ENCODE peak calls at places on chromosomes 16 and 17, in eight cellular contexts. C is heart left ventricle, I is GM12892, H is lower leg skin, Q is transverse colon, W is stomach, M is ovary, A is A549. U is an unnamed sample.

GRCh38 chr17:8695916-8696415 is 48.7 kb downstream of the CCDC42 start:
- DNase-seq in W (no peak), C (no peak), I (no peak), A (no peak), M (no peak), Q (no peak), H (no peak), U (no peak)

GRCh38 chr17:79038545-79039135 is 14.7 kb downstream of the C1QTNF1 start:
- DNase-seq in A (peak), H (peak), I (peak), M (no peak), Q (no peak), C (no peak), W (no peak), U (no peak)

GRCh38 chr17:56184650-56185049 is 31.4 kb downstream of the ANKFN1 start:
- DNase-seq in M (no peak), I (no peak), C (no peak), Q (no peak), H (no peak), W (no peak), A (no peak), U (no peak)

GRCh38 chr16:20910781-20911321 is 10.3 kb downstream of the LYRM1 start:
- DNase-seq in A (no peak), C (no peak), I (no peak), M (no peak), Q (no peak), W (no peak), H (no peak), U (no peak)

GRCh38 chr17:29138184-29138955 is 41.8 kb downstream of the MYO18A start:
- DNase-seq in Q (no peak), A (no peak), H (no peak), M (no peak), C (no peak), I (no peak), W (no peak), U (no peak)

GRCh38 chr17:29784661-29785060 is 145.4 kb downstream of the SSH2 start:
- DNase-seq in Q (no peak), M (no peak), A (peak), I (no peak), W (no peak), C (no peak), H (no peak), U (no peak)

GRCh38 chr16:68760671-68761275 is 23.7 kb downstream of the CDH1 start:
- DNase-seq in W (no peak), H (no peak), M (no peak), A (peak), I (no peak), Q (peak), C (no peak), U (no peak)

GRCh38 chr17:43360376-43360738 is 38.4 kb upstream of the ARL4D start:
- DNase-seq in I (no peak), C (no peak), H (peak), Q (peak), A (peak), W (peak), M (no peak), U (peak)

GRCh38 chr16:88951501-88951900 is 25.5 kb downstream of the CBFA2T3 start:
- DNase-seq in H (no peak), Q (no peak), M (no peak), I (no peak), W (no peak), C (no peak), A (no peak), U (no peak)

GRCh38 chr17:70621593-70621992 is 452.3 kb downstream of the KCNJ2 start:
- DNase-seq in Q (no peak), A (no peak), M (no peak), H (no peak), C (peak), W (no peak), I (no peak), U (no peak)

DNA sequence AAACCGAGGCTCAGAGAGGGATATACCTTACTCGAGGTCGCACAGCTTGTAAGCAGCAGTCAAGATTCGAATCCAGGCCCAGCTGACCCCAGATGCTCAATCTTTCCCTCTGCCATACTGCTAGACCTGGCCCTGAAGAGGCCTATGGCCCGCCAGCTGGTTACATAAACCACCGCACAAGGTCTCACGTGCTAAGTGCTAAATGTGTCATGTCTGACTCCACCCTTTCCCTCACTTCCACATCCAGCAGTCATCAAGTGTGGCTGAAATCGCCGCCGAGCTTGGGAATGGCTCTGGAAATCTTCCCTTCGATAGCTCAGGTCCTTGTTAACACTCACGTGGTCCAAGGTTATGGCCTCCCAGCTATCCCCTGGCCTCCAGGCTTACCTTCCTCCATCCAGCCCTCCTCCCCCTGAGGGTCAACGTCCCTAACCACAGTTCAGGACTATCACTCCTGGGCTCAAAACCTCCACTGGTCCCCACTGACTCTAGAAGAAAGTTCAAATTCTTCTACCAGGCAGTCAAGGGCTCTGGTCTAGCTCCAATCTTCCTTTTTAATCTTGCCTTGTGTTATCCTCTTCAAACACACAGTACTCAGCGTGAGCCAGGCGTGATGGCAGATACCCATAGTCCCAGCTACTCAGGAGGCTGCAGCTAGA is 3.5 kb downstream of the ZBTB4 start:
- DNase-seq in I (no peak), H (peak), M (no peak), W (no peak), C (peak), A (no peak), Q (peak), U (peak)
- TF ChIP-seq POLR2A in I (no peak), H (no peak), M (no peak), W (no peak), C (no peak), A (no peak), Q (no peak), U (peak)

GRCh38 chr17:6755731-6756184 is at the start of gene XAF1:
- DNase-seq in C (peak), W (peak), M (peak), I (no peak), H (peak), A (no peak), Q (peak), U (peak)
- TF ChIP-seq POLR2A in C (no peak), W (no peak), M (no peak), I (peak), H (no peak), A (no peak), Q (peak), U (no peak)

DNA sequence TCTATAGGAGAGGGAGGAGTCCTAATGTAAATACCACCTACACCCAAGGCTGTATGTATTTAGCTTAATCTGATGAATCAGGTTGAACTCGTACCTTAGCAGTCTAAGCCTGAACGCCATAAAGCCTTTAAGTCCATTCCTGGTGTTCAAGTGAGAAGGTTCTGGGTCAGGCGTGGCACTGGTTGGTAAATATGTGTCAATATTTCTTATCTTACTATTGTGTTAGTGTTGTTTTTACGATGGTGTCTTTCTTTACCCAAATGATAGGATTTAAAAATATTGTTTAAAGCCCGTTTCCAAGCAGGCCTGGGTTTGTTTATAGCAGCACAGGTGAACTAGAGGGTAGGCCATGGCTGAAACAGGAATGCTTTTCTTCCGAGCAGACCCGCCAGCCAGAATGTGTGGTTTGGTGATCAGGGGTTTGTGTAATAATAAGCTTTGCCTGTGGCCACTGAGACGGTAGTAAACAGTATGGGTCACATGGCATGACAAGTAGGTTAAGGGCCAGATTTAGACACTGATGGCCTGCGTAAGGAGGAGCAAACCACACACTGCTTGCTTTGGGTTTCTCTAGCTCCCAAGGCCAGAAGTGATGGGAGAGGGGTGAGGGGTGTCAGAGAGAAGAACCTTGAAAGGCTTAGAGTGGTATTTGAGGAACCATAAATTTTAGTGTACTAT is 3.3 kb downstream of the TMEM94 start:
- DNase-seq in Q (peak), W (peak), M (no peak), H (peak), I (no peak), A (no peak), C (no peak), U (no peak)
- TF ChIP-seq POLR2A in Q (peak), W (no peak), M (no peak), H (no peak), I (no peak), A (no peak), C (no peak), U (no peak)

GRCh38 chr17:45137561-45138305 is 2.2 kb downstream of the ACBD4 start:
- DNase-seq in A (no peak), Q (peak), C (no peak), I (no peak), H (no peak), M (no peak), W (no peak), U (no peak)
- TF ChIP-seq POLR2A in A (no peak), Q (no peak), C (no peak), I (no peak), H (no peak), M (no peak), W (no peak), U (no peak)

DNA sequence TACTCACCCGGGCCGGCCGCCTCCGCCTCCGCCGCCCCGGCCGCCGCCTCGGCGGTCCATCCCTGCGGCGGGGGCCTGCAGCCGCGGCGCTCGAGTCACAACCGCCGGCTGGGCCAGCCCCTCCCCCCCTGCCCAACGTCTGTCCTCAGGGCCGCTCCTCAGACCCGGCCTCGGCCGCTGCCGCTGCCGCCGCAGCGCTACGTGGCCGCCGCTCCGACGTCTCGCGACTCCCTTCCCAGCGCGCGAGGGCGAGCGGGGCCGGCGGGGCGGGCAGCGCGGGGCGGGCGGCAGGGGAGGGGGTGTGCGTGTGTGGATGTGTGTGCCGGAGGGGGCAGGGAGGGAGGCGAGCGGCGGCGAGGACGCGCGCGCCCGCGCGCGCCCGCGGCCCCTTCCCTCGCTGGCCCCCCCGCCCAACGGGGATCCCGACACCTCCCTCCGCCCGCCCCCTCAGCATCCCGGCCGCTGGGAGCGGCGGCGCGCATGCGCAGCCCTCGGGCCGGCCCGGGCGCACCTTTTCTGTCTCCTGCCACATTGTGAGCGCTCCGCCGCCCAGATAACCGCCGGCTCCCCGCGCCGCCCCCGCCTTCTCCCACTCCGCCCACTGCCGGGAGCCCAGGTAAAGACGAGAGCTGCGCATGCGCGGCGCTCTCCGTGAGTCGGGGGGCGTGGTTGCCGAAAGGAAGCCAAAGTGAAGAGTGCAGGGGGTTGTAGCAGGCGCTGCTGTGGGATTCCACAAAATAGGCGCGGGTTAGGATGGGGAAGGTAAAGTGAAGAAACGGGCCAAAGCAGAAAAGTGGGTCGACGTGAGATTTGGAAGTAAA is at the start of gene ZNF652:
- DNase-seq in A (peak), I (peak), C (peak), Q (peak), M (peak), H (peak), W (peak), U (peak)
- TF ChIP-seq POLR2A in A (peak), I (no peak), C (peak), Q (no peak), M (peak), H (no peak), W (no peak), U (peak)

GRCh38 chr16:66751135-66751991 is at the start of gene DYNC1LI2:
- DNase-seq in I (peak), C (peak), M (peak), Q (peak), W (peak), H (peak), A (peak), U (peak)
- TF ChIP-seq POLR2A in I (peak), C (peak), M (no peak), Q (peak), W (no peak), H (no peak), A (peak), U (peak)

GRCh38 chr17:82911822-82912221 is 72.0 kb upstream of the ZNF750 start:
- DNase-seq in Q (no peak), A (no peak), W (no peak), H (no peak), I (no peak), M (no peak), C (no peak), U (no peak)

GRCh38 chr17:82907797-82908261 is 68.0 kb upstream of the ZNF750 start:
- DNase-seq in W (no peak), M (peak), A (no peak), Q (no peak), H (no peak), I (no peak), C (no peak), U (peak)

GRCh38 chr17:82910770-82911169 is 70.9 kb upstream of the ZNF750 start:
- DNase-seq in C (peak), I (no peak), A (no peak), M (no peak), H (no peak), Q (no peak), W (no peak), U (no peak)

GRCh38 chr17:82910041-82910481 is 70.2 kb upstream of the ZNF750 start:
- DNase-seq in I (no peak), H (no peak), C (no peak), Q (no peak), M (no peak), W (no peak), A (no peak), U (no peak)

DNA sequence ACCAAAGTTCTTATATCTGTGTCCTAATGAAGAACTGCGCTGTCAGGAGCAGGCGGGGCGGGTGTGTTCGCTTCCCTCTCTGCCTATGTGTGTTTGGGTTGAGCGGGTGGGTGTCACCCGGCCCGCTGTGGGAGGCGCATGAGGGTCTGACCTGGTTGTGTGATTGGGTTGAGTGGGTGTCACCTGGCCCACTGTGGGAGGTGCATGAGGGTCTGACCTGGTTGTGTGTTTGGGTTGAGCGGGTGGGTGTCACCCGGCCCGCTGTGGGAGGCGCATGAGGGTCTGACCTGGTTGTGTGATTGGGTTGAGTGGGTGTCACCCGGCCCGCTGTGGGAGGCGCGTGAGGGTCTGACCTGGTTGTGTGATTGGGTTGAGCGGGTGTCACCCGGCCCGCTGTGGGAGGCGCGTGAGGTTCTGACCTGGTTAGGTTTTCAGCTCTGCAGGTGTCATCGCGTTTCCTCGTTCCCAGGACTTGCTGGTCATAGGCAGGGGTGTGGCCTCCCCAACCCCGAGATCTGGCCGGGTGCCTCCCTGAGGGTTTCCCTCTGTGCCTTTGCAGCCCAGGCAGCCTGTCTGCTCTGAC is 69.6 kb upstream of the ZNF750 start:
- DNase-seq in C (no peak), I (no peak), A (no peak), M (no peak), Q (peak), W (peak), H (no peak), U (no peak)
- TF ChIP-seq POLR2A in C (no peak), I (no peak), A (no peak), M (no peak), Q (no peak), W (no peak), H (no peak), U (no peak)